ENCODE peak calls at places on chromosome 1, in seven cellular contexts. One of them, this sample, is unnamed.

GRCh38 chr1:46557403-46557802 is 6.0 kb upstream of the KNCN start:
- DNase-seq in Caki2: no peak
- DNase-seq in T-helper 17 cell: no peak
- DNase-seq in fibroblast of pulmonary artery: no peak
- DNase-seq in PC-9: peak
- DNase-seq in NCI-H2081: no peak
- DNase-seq in T-helper 9 cell: no peak
- DNase-seq in this sample: no peak

GRCh38 chr1:41576206-41576605 is 91.7 kb upstream of the EDN2 start:
- DNase-seq in T-helper 9 cell: no peak
- DNase-seq in PC-9: no peak
- DNase-seq in Caki2: no peak
- DNase-seq in fibroblast of pulmonary artery: no peak
- DNase-seq in NCI-H2081: no peak
- DNase-seq in T-helper 17 cell: no peak
- DNase-seq in this sample: no peak

GRCh38 chr1:233328661-233329498 is 1.4 kb downstream of the MAP3K21 start:
- DNase-seq in NCI-H2081: peak
- DNase-seq in PC-9: peak
- DNase-seq in T-helper 17 cell: no peak
- DNase-seq in fibroblast of pulmonary artery: no peak
- DNase-seq in Caki2: peak
- DNase-seq in T-helper 9 cell: no peak
- DNase-seq in this sample: no peak

GRCh38 chr1:78240755-78241154 is 195.0 kb downstream of the GIPC2 start:
- DNase-seq in NCI-H2081: no peak
- DNase-seq in PC-9: no peak
- DNase-seq in T-helper 17 cell: no peak
- DNase-seq in fibroblast of pulmonary artery: no peak
- DNase-seq in T-helper 9 cell: no peak
- DNase-seq in Caki2: no peak
- DNase-seq in this sample: no peak

GRCh38 chr1:208264469-208265126 is 20.4 kb upstream of the PLXNA2 start:
- DNase-seq in T-helper 9 cell: no peak
- DNase-seq in fibroblast of pulmonary artery: no peak
- DNase-seq in T-helper 17 cell: no peak
- DNase-seq in NCI-H2081: no peak
- DNase-seq in Caki2: no peak
- DNase-seq in PC-9: no peak
- DNase-seq in this sample: peak

GRCh38 chr1:118118469-118118868 is 66.6 kb downstream of the SPAG17 start:
- DNase-seq in T-helper 9 cell: no peak
- DNase-seq in T-helper 17 cell: no peak
- DNase-seq in fibroblast of pulmonary artery: no peak
- DNase-seq in PC-9: no peak
- DNase-seq in NCI-H2081: no peak
- DNase-seq in Caki2: no peak
- DNase-seq in this sample: no peak

GRCh38 chr1:156379420-156380165 is 10.6 kb downstream of the RHBG start:
- DNase-seq in NCI-H2081: no peak
- DNase-seq in PC-9: no peak
- DNase-seq in Caki2: no peak
- DNase-seq in T-helper 17 cell: no peak
- DNase-seq in T-helper 9 cell: no peak
- DNase-seq in fibroblast of pulmonary artery: peak
- DNase-seq in this sample: no peak

GRCh38 chr1:171431994-171432393 is 53.3 kb upstream of the PRRC2C start:
- DNase-seq in Caki2: no peak
- DNase-seq in NCI-H2081: no peak
- DNase-seq in T-helper 9 cell: no peak
- DNase-seq in PC-9: no peak
- DNase-seq in T-helper 17 cell: no peak
- DNase-seq in fibroblast of pulmonary artery: no peak
- DNase-seq in this sample: no peak

GRCh38 chr1:207826557-207827487 is 75.0 kb downstream of the CD46 start:
- DNase-seq in T-helper 9 cell: no peak
- DNase-seq in fibroblast of pulmonary artery: no peak
- DNase-seq in NCI-H2081: no peak
- DNase-seq in PC-9: peak
- DNase-seq in T-helper 17 cell: no peak
- DNase-seq in Caki2: peak
- DNase-seq in this sample: no peak

GRCh38 chr1:100455478-100456072 is 82.4 kb upstream of the GPR88 start:
- DNase-seq in PC-9: no peak
- DNase-seq in NCI-H2081: no peak
- DNase-seq in T-helper 17 cell: no peak
- DNase-seq in T-helper 9 cell: no peak
- DNase-seq in Caki2: no peak
- DNase-seq in fibroblast of pulmonary artery: peak
- DNase-seq in this sample: no peak

GRCh38 chr1:233654667-233655432 is 40.9 kb downstream of the KCNK1 start:
- DNase-seq in T-helper 17 cell: no peak
- DNase-seq in NCI-H2081: no peak
- DNase-seq in T-helper 9 cell: no peak
- DNase-seq in Caki2: peak
- DNase-seq in PC-9: peak
- DNase-seq in fibroblast of pulmonary artery: peak
- DNase-seq in this sample: no peak

This sample was measured in left ventricle myocardium inferior.